ENCODE peak calls at places on chromosomes 7 and 10, in four cellular contexts. N is HepG2, Z is suprapubic skin, T is H54. E is an unnamed sample.

GRCh38 chr7:33155811-33156210 is 26.4 kb downstream of the BBS9 start:
- DNase-seq in N (no peak), Z (no peak), T (no peak), E (no peak)

GRCh38 chr7:78379148-78379547 is 580.6 kb downstream of the PHTF2 start:
- DNase-seq in N (no peak), Z (no peak), T (no peak), E (no peak)

GRCh38 chr10:75057680-75058079 is 53.8 kb upstream of the SAMD8 start:
- DNase-seq in N (no peak), Z (no peak), T (no peak), E (no peak)

GRCh38 chr7:12964836-12965235 is 277.4 kb downstream of the ARL4A start:
- DNase-seq in N (no peak), Z (no peak), T (no peak), E (no peak)

GRCh38 chr10:122375761-122376160 is 1.3 kb downstream of the PLEKHA1 start:
- DNase-seq in N (no peak), Z (no peak), T (no peak), E (no peak)

GRCh38 chr10:76546411-76546810 is 1091.2 kb downstream of the KCNMA1 start:
- DNase-seq in N (no peak), Z (no peak), T (no peak), E (no peak)

GRCh38 chr10:51137741-51138529 is 63.6 kb downstream of the PRKG1 start:
- DNase-seq in N (no peak), Z (no peak), T (no peak), E (no peak)

GRCh38 chr7:36943591-36944430 is 219.5 kb upstream of the AOAH start:
- DNase-seq in N (no peak), Z (no peak), T (no peak), E (no peak)

GRCh38 chr7:100124301-100125229 is 2.2 kb upstream of the MBLAC1 start:
- DNase-seq in N (no peak), Z (no peak), T (no peak), E (no peak)

GRCh38 chr7:100127866-100128601 is 1.3 kb downstream of the MBLAC1 start:
- DNase-seq in N (no peak), Z (no peak), T (no peak), E (no peak)

GRCh38 chr7:100126239-100126930 is 382 bp upstream of the MBLAC1 start:
- DNase-seq in N (no peak), Z (no peak), T (no peak), E (no peak)

GRCh38 chr7:100128602-100128963 is 1.8 kb downstream of the MBLAC1 start:
- DNase-seq in N (no peak), Z (no peak), T (no peak), E (no peak)

DNA sequence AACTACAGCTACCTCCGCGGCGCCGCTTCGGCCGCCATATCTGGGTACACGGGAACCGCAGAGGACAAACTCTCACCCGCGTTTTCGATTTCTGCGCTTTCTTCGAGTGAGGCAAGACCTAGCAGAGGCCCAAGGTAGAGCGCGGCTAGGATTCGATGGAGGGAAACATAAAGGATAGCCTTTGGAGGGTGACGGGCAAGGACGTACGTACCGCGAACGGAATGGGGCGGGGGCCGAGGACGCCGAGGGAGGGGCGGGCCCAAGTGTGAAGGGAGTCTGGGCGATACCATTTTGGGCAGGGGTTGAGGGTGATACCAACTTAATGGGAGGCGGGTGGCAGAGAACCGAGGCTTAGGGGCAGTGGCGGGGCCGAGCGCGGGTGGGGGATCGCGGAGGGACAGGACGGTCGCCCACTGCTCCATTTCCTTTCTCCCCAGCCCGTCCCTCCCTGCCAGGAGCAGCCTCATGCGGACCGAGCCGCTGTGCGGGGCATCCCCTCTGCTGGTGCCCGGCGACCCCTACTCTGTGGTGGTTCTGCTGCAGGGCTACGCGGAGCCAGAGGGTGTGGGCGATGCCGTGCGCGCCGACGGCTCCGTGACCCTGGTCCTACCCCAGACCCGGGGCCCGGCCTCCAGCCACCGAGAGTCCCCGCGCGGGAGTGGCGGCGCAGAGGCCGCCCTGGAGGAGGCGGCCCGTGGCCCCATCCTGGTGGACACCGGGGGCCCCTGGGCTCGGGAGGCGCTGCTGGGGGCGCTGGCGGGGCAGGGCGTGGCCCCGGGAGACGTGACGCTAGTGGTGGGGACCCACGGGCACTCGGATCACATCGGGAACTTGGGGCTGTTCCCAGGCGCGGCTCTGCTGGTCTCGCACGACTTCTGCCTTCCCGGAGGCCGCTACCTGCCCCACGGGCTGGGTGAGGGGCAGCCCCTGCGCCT is at the start of gene MBLAC1:
- DNase-seq in N (peak), Z (peak), T (peak), E (no peak)
- TF ChIP-seq POLR2A in N (no peak), Z (no peak), T (peak), E (no peak)

GRCh38 chr7:5699951-5700384 is 81.5 kb downstream of the RNF216 start:
- DNase-seq in N (no peak), Z (no peak), T (no peak), E (no peak)
- TF ChIP-seq POLR2A in N (no peak), Z (no peak), T (no peak), E (no peak)

GRCh38 chr10:15843705-15844104 is 16.6 kb downstream of the MINDY3 start:
- DNase-seq in N (no peak), Z (no peak), T (no peak), E (no peak)

GRCh38 chr10:15847481-15847880 is 12.8 kb downstream of the MINDY3 start:
- DNase-seq in N (no peak), Z (no peak), T (no peak), E (no peak)

GRCh38 chr10:15844517-15844916 is 15.8 kb downstream of the MINDY3 start:
- DNase-seq in N (no peak), Z (no peak), T (no peak), E (no peak)

GRCh38 chr10:15836797-15837196 is 23.5 kb downstream of the MINDY3 start:
- DNase-seq in N (peak), Z (no peak), T (no peak), E (no peak)

GRCh38 chr10:15842493-15843169 is 17.7 kb downstream of the MINDY3 start:
- DNase-seq in N (no peak), Z (no peak), T (no peak), E (no peak)
- TF ChIP-seq POLR2A in N (no peak), Z (no peak), T (no peak), E (no peak)

DNA sequence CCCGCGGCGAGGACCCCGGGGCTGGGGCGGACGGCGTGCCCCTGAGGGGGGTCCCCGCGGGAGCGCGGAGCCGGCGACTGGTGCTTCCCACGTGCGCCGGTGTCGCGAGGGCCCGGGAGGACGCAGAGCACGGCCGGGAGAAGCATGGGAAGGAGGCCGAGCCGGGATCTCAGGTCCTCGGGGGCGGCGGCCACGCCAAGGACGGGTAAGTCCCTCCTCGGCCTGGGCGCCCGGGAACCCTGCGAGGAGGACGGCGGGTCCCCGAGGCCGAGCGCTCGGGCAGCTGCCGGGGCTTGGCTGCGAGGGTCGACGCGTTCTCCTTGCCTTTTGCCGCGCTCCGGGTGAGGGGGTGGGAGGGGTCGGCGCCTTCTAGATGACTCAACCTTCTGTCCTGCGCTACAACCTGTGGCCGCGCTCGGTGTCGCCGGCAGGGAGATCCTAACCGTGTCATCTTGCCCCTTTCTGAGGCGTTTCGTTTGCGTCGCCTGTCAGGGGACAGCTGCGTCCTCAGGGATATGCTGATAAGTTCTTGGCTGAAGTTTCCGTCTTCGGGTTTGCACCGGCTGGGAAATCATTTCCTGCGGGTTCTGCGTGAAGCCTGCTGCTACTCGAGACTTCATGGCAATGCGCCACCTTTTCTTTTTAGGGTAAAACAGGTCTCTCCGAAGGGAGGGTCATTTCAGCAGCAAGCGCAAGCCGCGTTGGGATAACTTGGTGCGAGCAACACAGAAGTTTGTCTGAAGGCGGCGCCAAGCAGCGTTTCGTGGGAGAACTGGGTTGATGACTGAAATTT is 529 bp downstream of the TASOR2 start:
- DNase-seq in N (peak), Z (peak), T (no peak), E (no peak)
- TF ChIP-seq POLR2A in N (no peak), Z (no peak), T (no peak), E (no peak)

GRCh38 chr10:43221419-43222293 is 45.2 kb downstream of the RASGEF1A start:
- DNase-seq in N (peak), Z (peak), T (no peak), E (no peak)
- TF ChIP-seq POLR2A in N (no peak), Z (no peak), T (no peak), E (no peak)

GRCh38 chr7:99433158-99433557 is 5.4 kb downstream of the PTCD1 start:
- DNase-seq in N (no peak), Z (no peak), T (no peak), E (no peak)

GRCh38 chr7:99440195-99440594 is 1.5 kb downstream of the CPSF4 start:
- DNase-seq in N (no peak), Z (no peak), T (no peak), E (no peak)

GRCh38 chr7:99437946-99438572 is 539 bp downstream of the PTCD1 start:
- DNase-seq in N (no peak), Z (no peak), T (no peak), E (no peak)

DNA sequence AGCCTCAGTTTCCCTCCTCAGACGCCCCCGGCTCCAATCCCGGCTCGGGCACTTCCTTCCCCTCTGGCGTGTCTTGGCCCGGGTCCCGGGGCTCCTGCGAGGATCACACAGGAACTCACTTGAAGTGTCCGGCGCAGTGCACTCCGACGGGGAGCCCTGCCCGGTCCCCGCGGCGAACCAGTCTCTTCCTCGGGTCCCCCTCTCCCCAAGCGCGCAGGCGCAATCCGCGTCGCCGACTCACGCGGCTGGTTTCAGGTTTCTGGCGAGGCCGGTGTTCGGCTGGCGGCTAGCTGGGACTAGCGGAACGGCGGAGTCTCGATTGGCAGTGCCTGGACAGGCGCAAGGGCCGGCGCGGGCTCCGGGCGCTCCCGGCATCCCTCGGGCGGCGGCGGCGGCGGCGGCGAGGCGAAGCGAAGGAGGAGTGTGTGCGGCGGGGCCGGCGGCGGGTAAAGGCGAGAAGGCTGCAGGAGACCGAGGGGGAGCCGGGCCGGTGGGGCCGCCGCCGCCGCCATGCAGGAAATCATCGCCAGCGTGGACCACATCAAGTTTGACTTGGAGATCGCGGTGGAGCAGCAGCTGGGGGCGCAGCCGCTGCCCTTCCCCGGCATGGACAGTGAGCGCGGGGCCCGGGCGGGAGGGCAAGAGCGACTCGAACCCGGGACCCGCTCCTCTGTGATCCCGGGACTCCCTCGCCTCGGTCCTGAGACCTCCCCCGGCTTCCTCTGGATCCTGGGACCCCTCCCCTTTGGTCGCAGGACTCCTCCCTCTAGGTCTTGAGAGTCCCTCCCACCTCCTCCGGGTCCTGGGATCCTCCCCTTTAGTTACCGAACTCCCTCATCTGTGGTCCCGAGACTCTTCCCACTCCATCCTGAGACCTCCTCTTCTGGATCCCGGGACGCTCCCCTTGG is at the start of the genes CPSF4 and PTCD1:
- DNase-seq in N (peak), Z (peak), T (peak), E (peak)
- TF ChIP-seq POLR2A in N (peak), Z (peak), T (peak), E (no peak)

E was measured in vagina.